ENCODE peak calls at places on chromosome 5, in six cellular contexts. K, X, Z, V, R and F are unnamed samples.

GRCh38 chr5:158773151-158773550 is 326.6 kb downstream of the EBF1 start:
- DNase-seq in X (peak), R (no peak), K (no peak), V (no peak), Z (no peak), F (no peak)

GRCh38 chr5:6979061-6979460 is 265.8 kb downstream of the TENT4A start:
- DNase-seq in R (no peak), V (no peak), Z (no peak), X (peak), K (no peak), F (no peak)

GRCh38 chr5:116409591-116410296 is 164.9 kb downstream of the SEMA6A start:
- DNase-seq in Z (no peak), V (no peak), X (no peak), K (peak), R (no peak), F (no peak)

GRCh38 chr5:180785151-180785781 is 17.3 kb downstream of the MGAT1 start:
- DNase-seq in V (no peak), K (no peak), X (peak), Z (no peak), R (peak), F (no peak)

GRCh38 chr5:36052542-36052941 is 14.1 kb downstream of the UGT3A2 start:
- DNase-seq in V (no peak), R (no peak), Z (no peak), K (no peak), X (no peak), F (no peak)

GRCh38 chr5:10579537-10580521 is 16.0 kb downstream of the ANKRD33B start:
- DNase-seq in X (no peak), V (no peak), K (no peak), Z (no peak), R (no peak), F (no peak)

GRCh38 chr5:148542812-148543211 is 111.5 kb downstream of the HTR4 start:
- DNase-seq in R (peak), V (no peak), Z (no peak), X (no peak), K (no peak), F (no peak)

GRCh38 chr5:90709323-90710148 is 150.9 kb downstream of the ADGRV1 start:
- DNase-seq in R (peak), K (peak), X (peak), Z (no peak), V (peak), F (no peak)

GRCh38 chr5:107887587-107887986 is 216.8 kb upstream of the EFNA5 start:
- DNase-seq in V (peak), Z (no peak), K (no peak), X (no peak), R (no peak), F (no peak)

GRCh38 chr5:147391781-147392180 is 118.1 kb downstream of the DPYSL3 start:
- DNase-seq in X (peak), V (peak), Z (no peak), R (peak), K (peak), F (peak)

GRCh38 chr5:112186401-112186990 is 232.6 kb downstream of the EPB41L4A start:
- DNase-seq in Z (no peak), R (peak), K (no peak), V (no peak), X (peak), F (no peak)

GRCh38 chr5:141508808-141509611 is 20.1 kb downstream of the PCDHGC5 start:
- DNase-seq in X (peak), Z (peak), R (peak), V (peak), K (peak), F (no peak)

GRCh38 chr5:27592231-27592630 is 553.8 kb upstream of the CDH9 start:
- DNase-seq in Z (no peak), X (peak), K (no peak), R (no peak), V (no peak), F (no peak)

GRCh38 chr5:93677344-93678021 is 63.9 kb downstream of the POU5F2 start:
- DNase-seq in X (peak), V (no peak), Z (no peak), K (peak), R (peak), F (no peak)

GRCh38 chr5:72470817-72471216 is 36.4 kb downstream of the ZNF366 start:
- DNase-seq in X (no peak), V (no peak), Z (no peak), R (peak), K (no peak), F (no peak)

GRCh38 chr5:78621269-78621871 is 27.2 kb downstream of the LHFPL2 start:
- DNase-seq in K (no peak), V (no peak), Z (no peak), X (no peak), R (peak), F (no peak)

GRCh38 chr5:29122306-29122705 is 2071.2 kb upstream of the CDH6 start:
- DNase-seq in Z (no peak), X (no peak), K (no peak), V (no peak), R (no peak), F (no peak)

GRCh38 chr5:113294341-113295110 is 140.3 kb downstream of the TSSK1B start:
- DNase-seq in X (peak), R (peak), V (peak), Z (peak), K (peak), F (peak)

GRCh38 chr5:61139931-61140330 is 22.3 kb downstream of the SMIM15 start:
- DNase-seq in Z (no peak), X (no peak), K (no peak), V (no peak), R (no peak), F (no peak)

GRCh38 chr5:151741678-151742423 is 16.6 kb downstream of the ATOX1 start:
- DNase-seq in K (no peak), X (peak), V (no peak), R (peak), Z (no peak), F (no peak)

GRCh38 chr5:104179057-104179456 is 616.5 kb upstream of the NUDT12 start:
- DNase-seq in R (peak), V (peak), Z (no peak), X (peak), K (peak), F (peak)

GRCh38 chr5:1974081-1974480 is 91.4 kb upstream of the IRX4 start:
- DNase-seq in X (no peak), R (no peak), V (no peak), K (no peak), Z (no peak), F (no peak)

GRCh38 chr5:17333755-17334154 is 116.3 kb downstream of the BASP1 start:
- DNase-seq in K (no peak), R (no peak), Z (no peak), X (no peak), V (no peak), F (no peak)

GRCh38 chr5:171288066-171288465 is 21.0 kb upstream of the TLX3 start:
- DNase-seq in V (no peak), Z (no peak), R (no peak), X (no peak), K (no peak), F (no peak)

GRCh38 chr5:169980418-169981053 is at the start of gene INSYN2B:
- DNase-seq in K (peak), R (peak), X (peak), Z (peak), V (peak), F (peak)

GRCh38 chr5:14628346-14628745 is 36.2 kb upstream of the OTULIN start:
- DNase-seq in X (peak), V (no peak), R (peak), Z (no peak), K (no peak), F (no peak)

GRCh38 chr5:57802131-57802530 is 319.5 kb upstream of the ACTBL2 start:
- DNase-seq in R (no peak), X (no peak), Z (no peak), K (no peak), V (no peak), F (no peak)

GRCh38 chr5:119398713-119399492 is 43.1 kb downstream of the TNFAIP8 start:
- DNase-seq in Z (peak), R (no peak), V (peak), K (peak), X (no peak), F (no peak)

GRCh38 chr5:10288600-10289213 is 19.0 kb downstream of the CMBL start:
- DNase-seq in K (peak), Z (no peak), V (peak), R (no peak), X (no peak), F (no peak)

GRCh38 chr5:124383693-124384092 is 362.7 kb downstream of the ZNF608 start:
- DNase-seq in X (no peak), K (no peak), Z (no peak), V (no peak), R (no peak), F (no peak)

GRCh38 chr5:14204785-14205321 is 61.7 kb downstream of the TRIO start:
- DNase-seq in V (peak), R (peak), K (no peak), X (peak), Z (no peak), F (no peak)

GRCh38 chr5:178703015-178703414 is 27.4 kb downstream of the ZNF354A start:
- DNase-seq in Z (no peak), V (no peak), X (no peak), R (no peak), K (no peak), F (no peak)

GRCh38 chr5:168691891-168692290 is 112.7 kb upstream of the PANK3 start:
- DNase-seq in K (no peak), X (no peak), V (no peak), Z (no peak), R (no peak), F (no peak)

GRCh38 chr5:180235846-180236245 is 26.8 kb upstream of the RASGEF1C start:
- DNase-seq in Z (no peak), X (no peak), K (no peak), R (no peak), V (no peak), F (no peak)

GRCh38 chr5:157598350-157598936 is 22.9 kb upstream of the ADAM19 start:
- DNase-seq in V (no peak), R (no peak), Z (no peak), K (no peak), X (no peak), F (no peak)
- H3K27ac ChIP-seq in V (no peak), R (no peak), Z (no peak), K (no peak), X (no peak), F (no peak)

DNA sequence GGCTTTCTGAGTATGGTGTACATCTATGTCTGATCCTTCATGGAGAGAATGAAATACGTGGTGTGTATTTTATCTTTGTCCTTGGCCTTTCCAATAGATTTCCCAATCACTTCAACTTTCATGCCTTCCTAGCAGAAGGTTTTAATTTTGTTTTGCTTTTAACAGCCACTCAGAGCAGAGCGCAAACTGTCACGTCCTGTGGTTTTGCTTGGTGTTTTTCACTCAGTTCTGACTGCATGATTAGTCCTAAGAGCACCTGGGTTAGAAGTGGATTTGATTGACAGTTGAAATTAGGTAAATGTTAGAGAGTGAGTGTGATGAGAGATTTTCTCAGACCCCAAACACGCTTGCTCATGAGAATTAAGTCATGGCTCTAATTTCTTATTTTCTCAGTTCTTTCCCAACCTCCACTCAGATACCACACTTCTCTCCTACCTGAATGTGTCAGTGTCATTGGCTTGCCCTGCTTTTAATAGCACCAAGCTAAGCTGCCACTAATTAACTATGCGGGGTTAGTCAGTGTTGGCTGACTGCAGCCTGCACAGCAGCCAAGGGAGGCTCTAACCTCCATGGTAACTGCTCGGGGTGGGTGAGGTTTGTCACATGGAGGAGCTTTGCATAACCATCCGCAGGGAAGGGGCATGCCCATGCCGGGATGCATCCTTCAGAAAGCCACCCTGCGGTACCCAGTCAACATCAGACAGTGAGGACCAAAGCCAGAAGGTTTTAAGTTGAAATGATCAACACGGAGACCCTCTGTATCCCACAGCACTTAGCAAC is 173.4 kb downstream of the NR3C1 start:
- DNase-seq in Z (no peak), R (no peak), X (peak), K (peak), V (no peak), F (peak)
- H3K27ac ChIP-seq in Z (peak), R (no peak), X (no peak), K (no peak), V (no peak), F (peak)

GRCh38 chr5:134436523-134437339 is 25.1 kb upstream of the CDKN2AIPNL start:
- DNase-seq in X (peak), K (peak), Z (no peak), V (peak), R (peak), F (peak)
- H3K27ac ChIP-seq in X (no peak), K (no peak), Z (peak), V (peak), R (peak), F (peak)

GRCh38 chr5:150263801-150264621 is 25.6 kb downstream of the CAMK2A start:
- DNase-seq in X (no peak), K (peak), Z (no peak), V (no peak), R (peak), F (no peak)

GRCh38 chr5:150263339-150263738 is 26.2 kb downstream of the CAMK2A start:
- DNase-seq in Z (no peak), X (no peak), R (no peak), V (no peak), K (no peak), F (no peak)

GRCh38 chr5:150266807-150267408 is 22.7 kb downstream of the CAMK2A start:
- DNase-seq in X (no peak), K (no peak), V (no peak), Z (no peak), R (no peak), F (no peak)

GRCh38 chr5:150265984-150266383 is 23.6 kb downstream of the CAMK2A start:
- DNase-seq in X (no peak), V (no peak), R (no peak), Z (no peak), K (no peak), F (no peak)

DNA sequence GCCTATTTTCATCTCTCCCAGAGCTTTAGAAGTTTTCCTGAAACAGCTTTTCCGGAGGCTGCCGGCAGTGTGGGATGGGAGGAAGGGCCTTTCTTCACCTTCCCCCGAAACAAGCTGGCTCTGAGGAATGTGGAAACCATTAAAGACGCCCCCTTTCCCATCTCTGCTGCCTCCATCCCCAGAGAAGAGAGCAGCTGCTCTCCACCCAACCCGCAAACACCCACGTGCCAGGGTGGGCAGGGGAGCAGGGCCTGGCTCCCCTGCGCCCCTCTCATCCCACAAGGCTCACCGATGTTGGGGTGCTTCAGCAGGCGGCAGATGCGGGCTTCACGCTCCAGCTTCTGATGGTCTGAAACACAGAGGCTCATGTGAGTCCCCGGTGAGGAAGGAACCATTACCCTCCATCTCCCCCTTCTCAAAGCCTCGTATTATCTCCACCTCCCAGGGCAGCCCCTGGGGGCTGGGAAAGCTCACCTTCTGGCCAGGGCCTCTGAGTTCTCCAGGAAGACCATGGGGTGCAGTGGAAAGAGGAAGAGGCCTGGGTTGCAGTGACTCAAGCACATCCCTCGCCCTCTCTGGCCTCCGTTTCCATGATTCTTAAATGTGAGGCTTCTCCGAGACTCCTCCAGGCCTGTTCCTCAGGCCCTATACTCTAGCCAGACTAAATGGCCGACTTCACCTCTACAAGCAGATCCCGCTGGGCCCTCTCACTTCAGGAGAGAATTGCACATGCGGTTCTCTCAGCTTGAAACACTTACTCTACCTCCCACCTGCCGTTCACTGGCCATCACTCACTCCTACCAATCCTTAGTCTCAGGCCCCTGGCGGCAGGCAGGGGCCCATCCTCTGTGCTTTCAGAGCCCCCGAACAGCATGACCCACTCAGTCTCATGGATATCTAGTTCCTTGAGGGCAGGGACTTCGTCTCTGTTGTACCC is 24.6 kb downstream of the CAMK2A start:
- DNase-seq in K (no peak), Z (no peak), V (no peak), X (no peak), R (no peak), F (no peak)
- H3K27ac ChIP-seq in K (no peak), Z (no peak), V (no peak), X (no peak), R (peak), F (peak)